ENCODE peak calls at places on chromosome 9, in four cellular contexts. A, Z, J and Q are unnamed samples.

GRCh38 chr9:129602598-129603415 is 18.1 kb downstream of the C9orf50 start:
- DNase-seq in A (no peak), J (peak; percentile 51), Z (no peak), Q (peak; percentile 47)

GRCh38 chr9:31248156-31248555 is 1136.3 kb upstream of the ACO1 start:
- DNase-seq in J (no peak), A (no peak), Z (no peak), Q (no peak)

GRCh38 chr9:135328485-135329417 is 150.8 kb upstream of the PPP1R26 start:
- DNase-seq in Z (no peak), J (no peak), A (no peak), Q (no peak)

GRCh38 chr9:72864327-72864726 is 88.5 kb downstream of the ALDH1A1 start:
- DNase-seq in Z (no peak), J (no peak), A (no peak), Q (no peak)

GRCh38 chr9:114007991-114008666 is 70.0 kb downstream of the AMBP start:
- DNase-seq in A (no peak), J (no peak), Z (no peak), Q (no peak)

GRCh38 chr9:110115868-110116542 is 92.0 kb downstream of the C9orf152 start:
- DNase-seq in Z (peak; percentile 79), A (no peak), J (no peak), Q (no peak)

GRCh38 chr9:97786341-97786740 is 66.7 kb upstream of the FOXE1 start:
- DNase-seq in Z (no peak), J (no peak), A (no peak), Q (no peak)

GRCh38 chr9:120935383-120935857 is 8.8 kb upstream of the TRAF1 start:
- DNase-seq in Z (peak; percentile 60), A (peak; percentile 91), J (peak; percentile 90), Q (peak; percentile 80)

GRCh38 chr9:84002344-84002743 is 21.7 kb downstream of the RMI1 start:
- DNase-seq in A (no peak), J (no peak), Z (no peak), Q (no peak)

GRCh38 chr9:136268318-136268717 is 22.7 kb upstream of the QSOX2 start:
- DNase-seq in Z (no peak), J (peak; percentile 51), A (no peak), Q (no peak)

GRCh38 chr9:112380771-112381181 is 868 bp downstream of the HSDL2 start:
- DNase-seq in J (peak; percentile 67), Z (no peak), A (no peak), Q (no peak)

GRCh38 chr9:131361202-131361833 is 32.6 kb upstream of the PRRC2B start:
- DNase-seq in A (no peak), Z (no peak), J (peak; percentile 40), Q (no peak)

GRCh38 chr9:98254236-98255063 is 999 bp downstream of the TBC1D2 start:
- DNase-seq in A (no peak), J (no peak), Z (no peak), Q (no peak)

GRCh38 chr9:94622087-94622486 is 17.2 kb downstream of the FBP1 start:
- DNase-seq in A (no peak), J (no peak), Z (no peak), Q (no peak)

GRCh38 chr9:17695482-17695881 is 116.6 kb downstream of the SH3GL2 start:
- DNase-seq in J (no peak), A (no peak), Z (no peak), Q (no peak)

GRCh38 chr9:114681594-114682332 is at the start of gene TEX48:
- DNase-seq in A (peak; percentile 37), J (peak; percentile 84), Z (peak; percentile 51), Q (peak; percentile 30)

GRCh38 chr9:94900222-94901018 is 173.9 kb downstream of the AOPEP start:
- DNase-seq in J (no peak), A (no peak), Z (peak; percentile 48), Q (no peak)

GRCh38 chr9:98362624-98363023 is 107.2 kb upstream of the TBC1D2 start:
- DNase-seq in Z (no peak), J (no peak), A (no peak), Q (no peak)

GRCh38 chr9:4927043-4927471 is 58.0 kb upstream of the JAK2 start:
- DNase-seq in J (no peak), A (no peak), Z (no peak), Q (no peak)

GRCh38 chr9:109908459-109909390 is 128.7 kb downstream of the PALM2AKAP2 start:
- DNase-seq in Z (no peak), J (no peak), A (peak; percentile 83), Q (no peak)

GRCh38 chr9:80285325-80285724 is 713.6 kb downstream of the TLE4 start:
- DNase-seq in Z (peak; percentile 3), J (no peak), A (no peak), Q (no peak)

GRCh38 chr9:75889977-75890540 is 414 bp upstream of the PCSK5 start:
- DNase-seq in J (no peak), Z (peak; percentile 32), A (no peak), Q (no peak)

GRCh38 chr9:105883847-105884246 is 189.5 kb downstream of the TMEM38B start:
- DNase-seq in A (no peak), J (no peak), Z (no peak), Q (no peak)

GRCh38 chr9:124353166-124353768 is 62.0 kb downstream of the PSMB7 start:
- DNase-seq in Z (no peak), J (no peak), A (no peak), Q (no peak)

GRCh38 chr9:105188746-105189145 is 55.7 kb upstream of the SLC44A1 start:
- DNase-seq in J (peak; percentile 14), A (no peak), Z (no peak), Q (no peak)

GRCh38 chr9:89759563-89759962 is 154.8 kb downstream of the GADD45G start:
- DNase-seq in J (peak; percentile 99), A (no peak), Z (no peak), Q (peak; percentile 86)

GRCh38 chr9:83355024-83355444 is 183.2 kb downstream of the FRMD3 start:
- DNase-seq in J (no peak), A (no peak), Z (no peak), Q (no peak)

GRCh38 chr9:120758544-120758943 is 34.7 kb downstream of the FBXW2 start:
- DNase-seq in J (no peak), A (no peak), Z (no peak), Q (no peak)

GRCh38 chr9:101453776-101454570 is 18.4 kb upstream of the ALDOB start:
- DNase-seq in Z (no peak), A (no peak), J (no peak), Q (no peak)

GRCh38 chr9:91736898-91737601 is 213.0 kb downstream of the ROR2 start:
- DNase-seq in J (no peak), A (no peak), Z (no peak), Q (no peak)

GRCh38 chr9:37636511-37637474 is 14.0 kb upstream of the FRMPD1 start:
- DNase-seq in Z (no peak), J (no peak), A (no peak), Q (no peak)

GRCh38 chr9:126885089-126885753 is 24.8 kb downstream of the ZBTB34 start:
- DNase-seq in J (no peak), A (peak; percentile 59), Z (no peak), Q (no peak)

GRCh38 chr9:137280478-137281344 is 3.2 kb downstream of the TOR4A start:
- DNase-seq in A (no peak), Z (no peak), J (no peak), Q (no peak)

GRCh38 chr9:3879315-3879714 is 353.5 kb upstream of the RFX3 start:
- DNase-seq in Z (no peak), J (peak; percentile 81), A (no peak), Q (no peak)

GRCh38 chr9:136322756-136323330 is 4.5 kb upstream of the GPSM1 start:
- DNase-seq in J (peak; percentile 53), Z (no peak), A (no peak), Q (no peak)

GRCh38 chr9:61669352-61669751 is 479.5 kb downstream of the SPATA31A7 start:
- DNase-seq in A (no peak), Z (no peak), J (no peak), Q (no peak)

GRCh38 chr9:125631391-125632085 is 75.5 kb downstream of the MAPKAP1 start:
- DNase-seq in J (peak; percentile 27), A (peak; percentile 37), Z (peak; percentile 32), Q (peak; percentile 25)